ENCODE peak calls at places on chromosomes 2 and 18, in ten cellular contexts. G is iris pigment epithelial cell; U is activated CD4-positive, alpha-beta T cell treated with anti-CD3 and anti-CD28 coated beads for 4 hours; K is cardiac fibroblast; W is GM12865; R is AG04450; E is activated naive CD4-positive, alpha-beta T cell treated with anti-CD3 and anti-CD28 coated beads, Interleukin-2, amount 10 ng/mL, durations not matched to agents 7 days and 5 days; O is left cardiac atrium; N is Right ventricle myocardium inferior; C is gastrocnemius medialis. D is an unnamed sample.

GRCh38 chr2:158723921-158724802 is 71.0 kb upstream of the DAPL1 start:
- DNase-seq in G (no peak), U (no peak), K (no peak), W (no peak), R (no peak), E (no peak), O (no peak), N (no peak), C (no peak), D (peak; percentile 85)

GRCh38 chr2:162731917-162732804 is 106.4 kb downstream of the KCNH7 start:
- DNase-seq in G (no peak), U (no peak), K (no peak), W (peak; percentile 77), R (no peak), E (no peak), O (no peak), N (no peak), C (no peak), D (no peak)

GRCh38 chr2:127277028-127277427 is 16.9 kb downstream of the ERCC3 start:
- DNase-seq in G (peak; percentile 15), U (no peak), K (peak; percentile 13), W (peak; percentile 13), R (no peak), E (no peak), O (no peak), N (no peak), C (no peak), D (peak; percentile 17)

GRCh38 chr2:201656102-201656501 is 12.8 kb upstream of the TMEM237 start:
- DNase-seq in G (no peak), U (no peak), K (no peak), W (no peak), R (no peak), E (no peak), O (no peak), N (no peak), C (no peak), D (no peak)

GRCh38 chr2:241959751-241960269 is 90.3 kb downstream of the RTP5 start:
- DNase-seq in G (no peak), U (no peak), K (no peak), W (no peak), R (no peak), E (no peak), O (no peak), N (no peak), C (no peak), D (no peak)

GRCh38 chr2:209322905-209323517 is 100.8 kb upstream of the MAP2 start:
- DNase-seq in G (no peak), U (no peak), K (no peak), W (no peak), R (no peak), E (no peak), O (no peak), N (no peak), C (no peak), D (no peak)

GRCh38 chr18:903703-904102 is 968 bp upstream of the ADCYAP1 start:
- DNase-seq in G (peak; percentile 41), U (no peak), K (peak; percentile 61), W (peak; percentile 5), R (peak; percentile 0), E (peak; percentile 75), O (peak; percentile 61), N (no peak), C (no peak), D (peak; percentile 83)

GRCh38 chr18:11553098-11553940 is 56.1 kb upstream of the SLC35G4 start:
- DNase-seq in G (peak; percentile 59), U (no peak), K (peak; percentile 66), W (peak; percentile 75), R (peak; percentile 23), E (peak; percentile 50), O (no peak), N (no peak), C (no peak), D (peak; percentile 70)

GRCh38 chr2:1964659-1965058 is 220.3 kb upstream of the PXDN start:
- DNase-seq in G (no peak), U (no peak), K (no peak), W (no peak), R (no peak), E (no peak), O (no peak), N (no peak), C (no peak), D (peak; percentile 14)

GRCh38 chr18:78021196-78021595 is 771.5 kb downstream of the GALR1 start:
- DNase-seq in G (no peak), U (no peak), K (no peak), W (no peak), R (no peak), E (no peak), O (no peak), N (no peak), C (no peak), D (no peak)

GRCh38 chr2:196836440-196836839 is 27.3 kb upstream of the C2orf66 start:
- DNase-seq in G (peak; percentile 44), U (no peak), K (peak; percentile 31), W (no peak), R (no peak), E (no peak), O (no peak), N (no peak), C (no peak), D (no peak)

GRCh38 chr2:156896294-156896693 is 361.2 kb upstream of the GALNT5 start:
- DNase-seq in G (peak; percentile 71), U (no peak), K (peak; percentile 33), W (peak; percentile 78), R (no peak), E (peak; percentile 20), O (no peak), N (no peak), C (no peak), D (no peak)

GRCh38 chr2:111172666-111173065 is 52.0 kb downstream of the BCL2L11 start:
- DNase-seq in G (no peak), U (no peak), K (no peak), W (no peak), R (no peak), E (no peak), O (no peak), N (no peak), C (no peak), D (no peak)

GRCh38 chr2:81576713-81577112 is 1272.2 kb upstream of the LRRTM1 start:
- DNase-seq in G (no peak), U (no peak), K (no peak), W (no peak), R (no peak), E (no peak), O (no peak), N (no peak), C (no peak), D (no peak)

GRCh38 chr2:28754321-28754720 is 2.7 kb downstream of the PPP1CB start:
- DNase-seq in G (no peak), U (no peak), K (peak; percentile 28), W (no peak), R (no peak), E (no peak), O (no peak), N (no peak), C (no peak), D (no peak)

GRCh38 chr2:102664439-102665042 is 45.2 kb downstream of the SLC9A2 start:
- DNase-seq in G (peak; percentile 48), U (peak; percentile 59), K (peak; percentile 42), W (peak; percentile 77), R (no peak), E (peak; percentile 37), O (no peak), N (no peak), C (no peak), D (peak; percentile 84)